ENCODE peak calls at places on chromosomes 13 and 19, in nine cellular contexts. X is BJ, E is DND-41, K is heart left ventricle, Z is sigmoid colon, C is brain microvascular endothelial cell, D is hepatocyte, S is choroid plexus epithelial cell, I is AG10803. J is an unnamed sample.

GRCh38 chr13:28606466-28606865 is 52.5 kb upstream of the POMP start:
- DNase-seq in X (no peak), E (no peak), K (no peak), Z (no peak), C (no peak), D (no peak), S (no peak), I (no peak), J (no peak)

GRCh38 chr19:2461751-2462634 is 5.2 kb upstream of the LMNB2 start:
- DNase-seq in X (no peak), E (no peak), K (no peak), Z (no peak), C (no peak), D (peak), S (peak), I (peak), J (no peak)

GRCh38 chr13:43363156-43363918 is 340.0 kb downstream of the DNAJC15 start:
- DNase-seq in X (no peak), E (no peak), K (no peak), Z (no peak), C (no peak), D (no peak), S (peak), I (peak), J (no peak)

GRCh38 chr19:7926727-7927604 is 1.0 kb upstream of the CTXN1 start:
- DNase-seq in X (no peak), E (no peak), K (peak), Z (no peak), C (no peak), D (no peak), S (no peak), I (no peak), J (no peak)

GRCh38 chr19:39705578-39706188 is 1.4 kb downstream of the LGALS14 start:
- DNase-seq in X (no peak), E (no peak), K (no peak), Z (no peak), C (no peak), D (no peak), S (no peak), I (no peak), J (no peak)

GRCh38 chr19:37975596-37976515 is 68.8 kb downstream of the SIPA1L3 start:
- DNase-seq in X (no peak), E (no peak), K (no peak), Z (peak), C (no peak), D (no peak), S (no peak), I (no peak), J (no peak)

GRCh38 chr13:27962128-27962841 is 6.8 kb downstream of the CDX2 start:
- DNase-seq in X (no peak), E (no peak), K (no peak), Z (no peak), C (no peak), D (peak), S (no peak), I (no peak), J (no peak)

GRCh38 chr13:99289674-99290337 is 17.4 kb downstream of the GPR183 start:
- DNase-seq in X (no peak), E (no peak), K (no peak), Z (no peak), C (no peak), D (no peak), S (no peak), I (no peak), J (no peak)

GRCh38 chr19:50311723-50312635 is 17.2 kb downstream of the KCNC3 start:
- DNase-seq in X (no peak), E (no peak), K (no peak), Z (no peak), C (no peak), D (peak), S (no peak), I (no peak), J (no peak)

GRCh38 chr13:43245374-43245964 is 222.1 kb downstream of the DNAJC15 start:
- DNase-seq in X (peak), E (no peak), K (no peak), Z (no peak), C (peak), D (no peak), S (peak), I (peak), J (no peak)

GRCh38 chr19:28887920-28888618 is 324.9 kb downstream of the UQCRFS1 start:
- DNase-seq in X (no peak), E (no peak), K (no peak), Z (no peak), C (no peak), D (no peak), S (no peak), I (no peak), J (no peak)

DNA sequence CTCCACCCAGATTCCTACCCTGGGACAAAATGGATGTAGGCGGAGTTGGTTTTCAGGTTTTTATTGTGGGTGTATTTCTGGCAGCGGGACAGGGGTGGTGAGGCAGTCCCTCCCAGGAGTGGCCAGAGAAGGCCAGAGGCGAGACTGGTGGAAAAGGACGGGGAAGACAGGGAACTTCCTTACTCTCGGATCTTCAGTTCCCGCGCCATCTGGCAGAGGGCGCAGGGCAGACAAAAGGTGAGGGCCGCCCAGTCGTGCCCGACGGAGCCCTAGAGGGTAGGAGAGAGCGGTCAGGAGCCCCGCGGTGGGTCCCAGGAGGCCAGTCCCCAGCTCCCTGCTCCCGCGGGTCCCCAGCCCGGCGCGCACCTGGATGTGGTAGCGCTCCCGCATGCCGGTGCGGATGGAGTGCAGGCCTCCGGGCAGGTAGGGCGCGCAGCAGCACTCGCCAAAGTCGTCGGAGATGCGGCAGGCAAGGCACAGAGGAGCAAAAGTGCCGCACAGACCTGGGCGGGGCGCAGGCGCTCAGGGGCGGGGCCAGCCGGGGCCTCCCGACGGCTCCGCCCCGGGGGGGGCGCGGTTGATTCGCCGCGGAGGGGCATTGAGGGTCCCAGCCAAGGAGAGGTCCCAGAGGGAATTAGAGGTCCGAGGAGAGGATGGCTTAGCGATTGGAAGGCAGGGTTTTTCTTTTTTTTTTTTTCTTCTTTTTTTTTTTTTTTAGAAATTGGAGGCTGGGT is 3.0 kb downstream of the CNFN start:
- DNase-seq in X (no peak), E (no peak), K (peak), Z (peak), C (peak), D (peak), S (peak), I (peak), J (no peak)
- TF ChIP-seq CTCF in X (peak), E (no peak), K (peak), Z (peak), C (peak), D (peak), S (peak), I (peak), J (no peak)

GRCh38 chr13:33307820-33308219 is 22.3 kb upstream of the STARD13 start:
- DNase-seq in X (no peak), E (no peak), K (no peak), Z (no peak), C (no peak), D (no peak), S (no peak), I (peak), J (no peak)
- TF ChIP-seq CTCF in X (no peak), E (no peak), K (no peak), Z (no peak), C (no peak), D (no peak), S (no peak), I (no peak), J (no peak)

GRCh38 chr13:103036268-103036667 is 29.9 kb downstream of the SLC10A2 start:
- DNase-seq in X (no peak), E (no peak), K (no peak), Z (no peak), C (no peak), D (no peak), S (no peak), I (no peak), J (no peak)
- TF ChIP-seq CTCF in X (no peak), E (no peak), K (no peak), Z (no peak), C (no peak), D (no peak), S (no peak), I (no peak), J (no peak)

DNA sequence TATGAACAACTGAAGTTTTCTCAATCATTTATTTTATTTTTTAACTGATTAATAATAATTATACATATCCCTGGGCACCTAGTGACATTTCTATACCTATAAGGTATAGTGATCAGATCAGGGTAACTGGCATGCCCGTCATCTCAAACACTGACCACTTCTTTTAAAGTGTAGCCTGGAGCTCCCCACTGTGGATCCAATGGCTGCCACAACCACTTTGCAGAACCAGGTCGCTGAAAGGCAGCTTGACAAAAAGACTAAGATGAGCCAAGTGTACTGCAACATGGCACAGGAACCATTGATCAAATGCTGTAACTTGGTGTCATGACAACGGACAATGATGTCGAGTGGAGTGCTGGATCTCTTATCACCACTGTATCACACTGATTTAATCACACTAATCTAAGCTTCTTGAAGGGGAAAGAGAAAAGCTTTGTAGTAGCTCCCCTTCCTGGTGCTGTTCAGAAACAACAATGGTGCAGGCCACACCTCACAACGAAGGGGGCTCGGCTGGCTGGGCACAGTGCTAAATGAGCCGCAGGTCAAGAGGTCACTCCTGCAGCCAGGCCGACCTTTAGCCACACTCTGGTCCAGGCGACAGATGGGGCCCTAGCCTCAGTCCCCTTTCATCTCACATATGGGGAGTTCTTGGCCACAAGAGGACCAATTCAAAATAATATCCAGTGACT is 2.3 kb upstream of the TNFRSF19 start:
- DNase-seq in X (no peak), E (no peak), K (no peak), Z (no peak), C (peak), D (no peak), S (peak), I (peak), J (no peak)
- TF ChIP-seq CTCF in X (no peak), E (no peak), K (peak), Z (no peak), C (peak), D (no peak), S (peak), I (peak), J (no peak)

GRCh38 chr13:67351114-67351513 is 121.0 kb upstream of the PCDH9 start:
- DNase-seq in X (no peak), E (no peak), K (no peak), Z (no peak), C (no peak), D (no peak), S (no peak), I (no peak), J (no peak)

GRCh38 chr13:67353031-67353430 is 122.9 kb upstream of the PCDH9 start:
- DNase-seq in X (no peak), E (no peak), K (no peak), Z (no peak), C (no peak), D (no peak), S (no peak), I (no peak), J (no peak)

GRCh38 chr13:67355791-67356190 is 125.7 kb upstream of the PCDH9 start:
- DNase-seq in X (no peak), E (no peak), K (no peak), Z (no peak), C (no peak), D (no peak), S (no peak), I (no peak), J (no peak)

GRCh38 chr13:67351915-67352314 is 121.8 kb upstream of the PCDH9 start:
- DNase-seq in X (no peak), E (no peak), K (no peak), Z (no peak), C (no peak), D (no peak), S (peak), I (peak), J (no peak)

DNA sequence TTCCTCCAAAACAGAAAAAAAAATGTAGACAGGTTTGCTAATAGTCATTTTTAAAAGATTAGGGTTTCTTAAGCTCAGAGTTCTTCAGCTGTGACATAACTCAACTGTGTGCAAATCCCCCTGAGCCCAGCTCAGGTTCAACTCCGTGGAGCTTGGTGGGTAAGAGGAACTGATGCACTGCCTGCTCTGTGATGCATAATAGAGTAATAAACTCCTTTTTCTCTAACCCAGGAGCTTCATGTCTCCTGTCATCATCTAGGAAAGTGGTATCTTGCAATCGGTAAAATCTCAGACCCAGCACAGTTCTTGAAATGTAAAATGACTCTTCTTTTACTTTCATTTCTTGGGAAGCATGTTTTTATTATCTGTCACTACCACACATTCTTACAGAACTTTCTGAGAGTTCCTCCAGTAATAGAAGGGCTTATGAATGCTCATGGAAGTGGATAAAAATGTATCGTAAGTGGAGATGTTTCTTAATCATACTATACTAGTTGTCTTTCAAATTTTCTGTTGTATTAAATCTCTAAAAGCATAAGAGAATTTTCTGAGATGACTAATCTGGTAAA is 123.8 kb upstream of the PCDH9 start:
- DNase-seq in X (no peak), E (no peak), K (no peak), Z (no peak), C (no peak), D (no peak), S (peak), I (peak), J (no peak)
- TF ChIP-seq CTCF in X (no peak), E (no peak), K (no peak), Z (no peak), C (no peak), D (no peak), S (no peak), I (no peak), J (no peak)

GRCh38 chr13:39037880-39038568 is at the start of the genes NHLRC3 and PROSER1:
- DNase-seq in X (peak), E (peak), K (peak), Z (peak), C (peak), D (peak), S (peak), I (peak), J (peak)
- TF ChIP-seq CTCF in X (no peak), E (no peak), K (no peak), Z (no peak), C (no peak), D (no peak), S (no peak), I (no peak), J (no peak)

GRCh38 chr19:20558571-20558970 is 7.0 kb downstream of the ZNF737 start:
- DNase-seq in X (no peak), E (no peak), K (no peak), Z (no peak), C (no peak), D (no peak), S (no peak), I (no peak), J (no peak)

DNA sequence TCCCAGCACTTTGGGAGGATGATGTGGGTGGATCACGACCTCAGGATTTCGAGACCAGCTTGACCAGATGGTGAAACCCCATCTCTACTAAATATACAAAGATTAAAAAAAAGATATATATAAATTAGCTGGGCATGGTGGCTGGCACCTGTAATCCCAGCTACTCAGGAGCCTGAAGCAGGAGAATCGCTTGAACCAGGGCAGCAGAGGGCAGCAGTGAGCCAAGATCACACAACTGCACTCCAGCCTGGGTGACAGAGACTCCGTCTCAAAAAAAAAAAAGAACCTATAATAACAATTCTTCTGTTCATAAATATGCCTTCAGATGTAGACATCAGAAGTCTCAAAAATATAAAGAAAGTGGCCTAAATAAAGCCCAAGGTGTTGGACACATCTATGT is 7.6 kb downstream of the ZNF737 start:
- DNase-seq in X (no peak), E (no peak), K (peak), Z (no peak), C (no peak), D (no peak), S (no peak), I (no peak), J (no peak)
- TF ChIP-seq CTCF in X (no peak), E (no peak), K (peak), Z (peak), C (no peak), D (no peak), S (no peak), I (no peak), J (no peak)

GRCh38 chr13:110597041-110597689 is 18.2 kb upstream of the NAXD start:
- DNase-seq in X (no peak), E (no peak), K (no peak), Z (no peak), C (no peak), D (no peak), S (no peak), I (no peak), J (no peak)

GRCh38 chr13:110590577-110590976 is 24.8 kb upstream of the NAXD start:
- DNase-seq in X (no peak), E (no peak), K (no peak), Z (no peak), C (no peak), D (no peak), S (no peak), I (no peak), J (no peak)

GRCh38 chr13:110592670-110593069 is 22.7 kb upstream of the NAXD start:
- DNase-seq in X (no peak), E (no peak), K (no peak), Z (no peak), C (no peak), D (no peak), S (no peak), I (peak), J (no peak)

GRCh38 chr13:110589991-110590390 is 25.4 kb upstream of the NAXD start:
- DNase-seq in X (no peak), E (no peak), K (no peak), Z (no peak), C (no peak), D (no peak), S (no peak), I (no peak), J (no peak)

GRCh38 chr13:110593430-110594130 is 21.8 kb upstream of the NAXD start:
- DNase-seq in X (no peak), E (peak), K (no peak), Z (no peak), C (peak), D (peak), S (peak), I (peak), J (no peak)
- TF ChIP-seq CTCF in X (peak), E (peak), K (peak), Z (peak), C (peak), D (peak), S (peak), I (peak), J (no peak)

GRCh38 chr19:17997969-17998826 is 9.8 kb upstream of the ARRDC2 start:
- DNase-seq in X (no peak), E (no peak), K (no peak), Z (no peak), C (no peak), D (peak), S (no peak), I (no peak), J (no peak)
- TF ChIP-seq CTCF in X (no peak), E (peak), K (peak), Z (peak), C (peak), D (peak), S (peak), I (peak), J (no peak)

J was measured in omental fat pad.